ENCODE peak calls at places on chromosomes 12 and 14, in six cellular contexts. One of them, this sample, is unnamed.

GRCh38 chr12:57754411-57755193 is at the start of gene MARCHF9:
- DNase-seq in NCI-H1092 treated with DMSO at 0.1 percent for 48 hours: peak; percentile 37
- DNase-seq in WTC11: peak; percentile 77
- DNase-seq in left cardiac atrium: peak; percentile 62
- DNase-seq in occipital lobe: peak; percentile 14
- DNase-seq in HT1080: peak; percentile 42
- DNase-seq in this sample: no peak

GRCh38 chr14:89425931-89426330 is 8.9 kb upstream of the FOXN3 start:
- DNase-seq in NCI-H1092 treated with DMSO at 0.1 percent for 48 hours: no peak
- DNase-seq in WTC11: no peak
- DNase-seq in left cardiac atrium: no peak
- DNase-seq in occipital lobe: no peak
- DNase-seq in HT1080: peak; percentile 99
- DNase-seq in this sample: peak; percentile 81

GRCh38 chr12:16329594-16329993 is 17.9 kb upstream of the MGST1 start:
- DNase-seq in NCI-H1092 treated with DMSO at 0.1 percent for 48 hours: no peak
- DNase-seq in WTC11: no peak
- DNase-seq in left cardiac atrium: no peak
- DNase-seq in occipital lobe: no peak
- DNase-seq in HT1080: no peak
- DNase-seq in this sample: no peak

GRCh38 chr12:20376984-20377383 is 8.6 kb downstream of the PDE3A start:
- DNase-seq in NCI-H1092 treated with DMSO at 0.1 percent for 48 hours: no peak
- DNase-seq in WTC11: no peak
- DNase-seq in left cardiac atrium: no peak
- DNase-seq in occipital lobe: no peak
- DNase-seq in HT1080: peak; percentile 10
- DNase-seq in this sample: no peak

GRCh38 chr14:64569108-64570045 is 19.6 kb downstream of the PPP1R36 start:
- DNase-seq in NCI-H1092 treated with DMSO at 0.1 percent for 48 hours: no peak
- DNase-seq in WTC11: no peak
- DNase-seq in left cardiac atrium: peak; percentile 71
- DNase-seq in occipital lobe: no peak
- DNase-seq in HT1080: peak; percentile 31
- DNase-seq in this sample: no peak

GRCh38 chr12:111298583-111299436 is 70.1 kb downstream of the PHETA1 start:
- DNase-seq in NCI-H1092 treated with DMSO at 0.1 percent for 48 hours: peak; percentile 16
- DNase-seq in WTC11: peak; percentile 85
- DNase-seq in left cardiac atrium: peak; percentile 44
- DNase-seq in occipital lobe: peak; percentile 39
- DNase-seq in HT1080: peak; percentile 36
- DNase-seq in this sample: peak; percentile 24

GRCh38 chr12:121791671-121792496 is 1.6 kb downstream of the RHOF start:
- DNase-seq in NCI-H1092 treated with DMSO at 0.1 percent for 48 hours: no peak
- DNase-seq in WTC11: no peak
- DNase-seq in left cardiac atrium: no peak
- DNase-seq in occipital lobe: no peak
- DNase-seq in HT1080: peak; percentile 43
- DNase-seq in this sample: no peak

GRCh38 chr12:91009319-91009950 is 4.7 kb upstream of the EPYC start:
- DNase-seq in NCI-H1092 treated with DMSO at 0.1 percent for 48 hours: peak; percentile 19
- DNase-seq in WTC11: no peak
- DNase-seq in left cardiac atrium: no peak
- DNase-seq in occipital lobe: no peak
- DNase-seq in HT1080: peak; percentile 52
- DNase-seq in this sample: no peak

GRCh38 chr12:123945441-123946151 is 27.0 kb downstream of the CCDC92 start:
- DNase-seq in NCI-H1092 treated with DMSO at 0.1 percent for 48 hours: no peak
- DNase-seq in WTC11: no peak
- DNase-seq in left cardiac atrium: no peak
- DNase-seq in occipital lobe: no peak
- DNase-seq in HT1080: no peak
- DNase-seq in this sample: no peak

GRCh38 chr12:85963322-85963721 is 89.2 kb downstream of the NTS start:
- DNase-seq in NCI-H1092 treated with DMSO at 0.1 percent for 48 hours: no peak
- DNase-seq in WTC11: no peak
- DNase-seq in left cardiac atrium: no peak
- DNase-seq in occipital lobe: no peak
- DNase-seq in HT1080: no peak
- DNase-seq in this sample: no peak

GRCh38 chr12:107405436-107405835 is 280.2 kb upstream of the PWP1 start:
- DNase-seq in NCI-H1092 treated with DMSO at 0.1 percent for 48 hours: peak; percentile 22
- DNase-seq in WTC11: no peak
- DNase-seq in left cardiac atrium: peak; percentile 35
- DNase-seq in occipital lobe: no peak
- DNase-seq in HT1080: no peak
- DNase-seq in this sample: no peak

GRCh38 chr12:124464830-124465229 is 102.6 kb downstream of the NCOR2 start:
- DNase-seq in NCI-H1092 treated with DMSO at 0.1 percent for 48 hours: no peak
- DNase-seq in WTC11: no peak
- DNase-seq in left cardiac atrium: no peak
- DNase-seq in occipital lobe: no peak
- DNase-seq in HT1080: no peak
- DNase-seq in this sample: no peak

GRCh38 chr12:99029502-99030271 is 384.6 kb downstream of the APAF1 start:
- DNase-seq in NCI-H1092 treated with DMSO at 0.1 percent for 48 hours: no peak
- DNase-seq in WTC11: no peak
- DNase-seq in left cardiac atrium: no peak
- DNase-seq in occipital lobe: no peak
- DNase-seq in HT1080: no peak
- DNase-seq in this sample: no peak

GRCh38 chr12:104627975-104628322 is 171.2 kb downstream of the CHST11 start:
- DNase-seq in NCI-H1092 treated with DMSO at 0.1 percent for 48 hours: no peak
- DNase-seq in WTC11: no peak
- DNase-seq in left cardiac atrium: no peak
- DNase-seq in occipital lobe: no peak
- DNase-seq in HT1080: no peak
- DNase-seq in this sample: no peak

GRCh38 chr12:88553941-88554658 is 26.2 kb downstream of the KITLG start:
- DNase-seq in NCI-H1092 treated with DMSO at 0.1 percent for 48 hours: peak; percentile 86
- DNase-seq in WTC11: no peak
- DNase-seq in left cardiac atrium: no peak
- DNase-seq in occipital lobe: no peak
- DNase-seq in HT1080: peak; percentile 35
- DNase-seq in this sample: peak; percentile 67

GRCh38 chr12:32603858-32604257 is 75.2 kb upstream of the DNM1L start:
- DNase-seq in NCI-H1092 treated with DMSO at 0.1 percent for 48 hours: no peak
- DNase-seq in WTC11: no peak
- DNase-seq in left cardiac atrium: no peak
- DNase-seq in occipital lobe: no peak
- DNase-seq in HT1080: peak; percentile 59
- DNase-seq in this sample: no peak

GRCh38 chr12:103580026-103580425 is 7.0 kb upstream of the STAB2 start:
- DNase-seq in NCI-H1092 treated with DMSO at 0.1 percent for 48 hours: no peak
- DNase-seq in WTC11: no peak
- DNase-seq in left cardiac atrium: no peak
- DNase-seq in occipital lobe: no peak
- DNase-seq in HT1080: peak; percentile 24
- DNase-seq in this sample: no peak

GRCh38 chr12:114408881-114409795 is 3.2 kb upstream of the TBX5 start:
- DNase-seq in NCI-H1092 treated with DMSO at 0.1 percent for 48 hours: no peak
- DNase-seq in WTC11: peak; percentile 55
- DNase-seq in left cardiac atrium: peak; percentile 54
- DNase-seq in occipital lobe: peak; percentile 1
- DNase-seq in HT1080: no peak
- DNase-seq in this sample: no peak

GRCh38 chr14:105258846-105259245 is 10.5 kb downstream of the BTBD6 start:
- DNase-seq in NCI-H1092 treated with DMSO at 0.1 percent for 48 hours: no peak
- DNase-seq in WTC11: no peak
- DNase-seq in left cardiac atrium: no peak
- DNase-seq in occipital lobe: no peak
- DNase-seq in HT1080: peak; percentile 15
- DNase-seq in this sample: no peak

GRCh38 chr12:8780389-8780788 is 42.0 kb upstream of the A2ML1 start:
- DNase-seq in NCI-H1092 treated with DMSO at 0.1 percent for 48 hours: no peak
- DNase-seq in WTC11: no peak
- DNase-seq in left cardiac atrium: no peak
- DNase-seq in occipital lobe: no peak
- DNase-seq in HT1080: peak; percentile 28
- DNase-seq in this sample: peak; percentile 4